ENCODE peak calls at places on chromosomes 13 and 19, in five cellular contexts. U, L, A, V and S are unnamed samples.

GRCh38 chr13:36766295-36766694 is 52.7 kb upstream of the RFXAP start:
- DNase-seq in A (no peak), V (no peak), L (peak), U (no peak), S (no peak)

GRCh38 chr19:54724644-54725043 is 402 bp downstream of the KIR3DL3 start:
- DNase-seq in U (no peak), L (no peak), A (no peak), V (no peak), S (no peak)

GRCh38 chr13:110419946-110420345 is 112.9 kb downstream of the COL4A2 start:
- DNase-seq in V (peak), L (no peak), A (no peak), U (no peak), S (no peak)

GRCh38 chr13:47837104-47837880 is 163.8 kb downstream of the SUCLA2 start:
- DNase-seq in V (no peak), L (no peak), A (no peak), U (no peak), S (no peak)

GRCh38 chr19:17803264-17803896 is 8.4 kb downstream of the B3GNT3 start:
- DNase-seq in L (no peak), U (no peak), A (no peak), V (no peak), S (no peak)

GRCh38 chr19:18915639-18916038 is 3.5 kb downstream of the COPE start:
- DNase-seq in L (peak), U (no peak), V (no peak), A (peak), S (no peak)

GRCh38 chr19:55600336-55601028 is 394 bp downstream of the ZNF524 start:
- DNase-seq in V (peak), A (peak), U (peak), L (peak), S (peak)

GRCh38 chr13:79030513-79030912 is 371.6 kb upstream of the OBI1 start:
- DNase-seq in L (no peak), V (no peak), A (no peak), U (no peak), S (no peak)

GRCh38 chr13:21054313-21054712 is 7.1 kb downstream of the LATS2 start:
- DNase-seq in A (no peak), V (no peak), L (no peak), U (no peak), S (no peak)